ENCODE peak calls at places on chromosomes 4 and X, in six cellular contexts. Z is fibroblast of lung, T is NCI-H2171 treated with DMSO at 0.1 percent for 48 hours, A is ACHN, K is brain microvascular endothelial cell, Q is AG20443. F is an unnamed sample.

GRCh38 chr4:2142630-2143427 is 83.7 kb downstream of the NAT8L start:
- DNase-seq in Z (peak; percentile 41), T (peak; percentile 21), A (no peak), K (no peak), Q (no peak), F (no peak)

GRCh38 chrX:16278927-16279326 is 111.6 kb downstream of the MAGEB17 start:
- DNase-seq in Z (no peak), T (no peak), A (no peak), K (no peak), Q (no peak), F (no peak)

GRCh38 chr4:52554606-52555355 is 104.3 kb downstream of the USP46 start:
- DNase-seq in Z (no peak), T (no peak), A (no peak), K (no peak), Q (no peak), F (no peak)

GRCh38 chr4:123398151-123398802 is 1.7 kb downstream of the SPRY1 start:
- DNase-seq in Z (peak; percentile 63), T (peak; percentile 37), A (peak; percentile 60), K (peak; percentile 50), Q (peak; percentile 89), F (peak; percentile 73)

GRCh38 chr4:99856166-99856565 is 38.1 kb downstream of the LAMTOR3 start:
- DNase-seq in Z (peak; percentile 20), T (no peak), A (peak; percentile 9), K (peak; percentile 22), Q (peak; percentile 22), F (no peak)

GRCh38 chr4:185846550-185847210 is 34.7 kb upstream of the SORBS2 start:
- DNase-seq in Z (no peak), T (peak; percentile 42), A (no peak), K (peak; percentile 52), Q (no peak), F (no peak)

GRCh38 chr4:99723555-99724450 is 66.2 kb upstream of the C4orf54 start:
- DNase-seq in Z (peak; percentile 85), T (no peak), A (peak; percentile 48), K (peak; percentile 53), Q (peak; percentile 34), F (no peak)

GRCh38 chrX:119008122-119008744 is 33.8 kb downstream of the LONRF3 start:
- DNase-seq in Z (no peak), T (peak; percentile 0), A (peak; percentile 14), K (peak; percentile 20), Q (peak; percentile 50), F (no peak)

GRCh38 chr4:147362868-147363440 is 117.9 kb upstream of the EDNRA start:
- DNase-seq in Z (peak; percentile 42), T (no peak), A (no peak), K (peak; percentile 75), Q (no peak), F (no peak)

GRCh38 chrX:1535241-1536041 is 1.5 kb downstream of the P2RY8 start:
- DNase-seq in Z (no peak), T (no peak), A (no peak), K (no peak), Q (no peak), F (peak; percentile 50)

GRCh38 chr4:2352729-2353221 is 65.7 kb downstream of the ZFYVE28 start:
- DNase-seq in Z (no peak), T (peak; percentile 4), A (no peak), K (no peak), Q (no peak), F (no peak)

GRCh38 chrX:71637253-71637618 is 18.9 kb upstream of the CXCR3 start:
- DNase-seq in Z (peak; percentile 18), T (no peak), A (no peak), K (no peak), Q (peak; percentile 27), F (no peak)

GRCh38 chr4:2931765-2932560 is 31.2 kb downstream of the NOP14 start:
- DNase-seq in Z (no peak), T (no peak), A (no peak), K (no peak), Q (no peak), F (peak; percentile 55)

GRCh38 chr4:2714071-2714770 is 41.9 kb downstream of the TNIP2 start:
- DNase-seq in Z (peak; percentile 37), T (no peak), A (no peak), K (peak; percentile 87), Q (peak; percentile 52), F (peak; percentile 20)

GRCh38 chr4:102606846-102607440 is 105.8 kb downstream of the NFKB1 start:
- DNase-seq in Z (no peak), T (no peak), A (no peak), K (no peak), Q (no peak), F (no peak)

GRCh38 chr4:11704136-11704535 is 275.4 kb upstream of the HS3ST1 start:
- DNase-seq in Z (peak; percentile 48), T (no peak), A (no peak), K (no peak), Q (no peak), F (no peak)

GRCh38 chr4:15953625-15954024 is 9.3 kb downstream of the FGFBP2 start:
- DNase-seq in Z (no peak), T (no peak), A (no peak), K (no peak), Q (no peak), F (no peak)

GRCh38 chr4:154622598-154622997 is 10.1 kb upstream of the FGG start:
- DNase-seq in Z (peak; percentile 53), T (peak; percentile 14), A (peak; percentile 54), K (peak; percentile 53), Q (peak; percentile 48), F (no peak)

GRCh38 chrX:155071694-155072215 is 447 bp downstream of the BRCC3 start:
- DNase-seq in Z (no peak), T (no peak), A (no peak), K (no peak), Q (no peak), F (no peak)

GRCh38 chr4:67198757-67199156 is 346.5 kb downstream of the CENPC start:
- DNase-seq in Z (peak; percentile 61), T (peak; percentile 14), A (peak; percentile 30), K (peak; percentile 35), Q (no peak), F (no peak)

GRCh38 chr4:7073526-7074390 is 5.9 kb upstream of the GRPEL1 start:
- DNase-seq in Z (peak; percentile 33), T (peak; percentile 66), A (peak; percentile 55), K (peak; percentile 62), Q (peak; percentile 59), F (no peak)

GRCh38 chrX:29496636-29497180 is 718.7 kb upstream of the MAGEB2 start:
- DNase-seq in Z (no peak), T (no peak), A (no peak), K (no peak), Q (no peak), F (no peak)

GRCh38 chr4:182207806-182208483 is 35.3 kb upstream of the TENM3 start:
- DNase-seq in Z (peak; percentile 95), T (no peak), A (peak; percentile 81), K (peak; percentile 87), Q (peak; percentile 50), F (no peak)

GRCh38 chr4:2254665-2255500 is 7.0 kb downstream of the MXD4 start:
- DNase-seq in Z (no peak), T (no peak), A (no peak), K (no peak), Q (no peak), F (peak; percentile 6)

GRCh38 chr4:22695917-22696316 is 3.2 kb downstream of the GBA3 start:
- DNase-seq in Z (no peak), T (no peak), A (peak; percentile 75), K (no peak), Q (no peak), F (no peak)

GRCh38 chr4:85837334-85837733 is 362.4 kb downstream of the ARHGAP24 start:
- DNase-seq in Z (no peak), T (no peak), A (no peak), K (peak; percentile 39), Q (no peak), F (no peak)

GRCh38 chrX:153801646-153802045 is 7.2 kb downstream of the SSR4 start:
- DNase-seq in Z (no peak), T (no peak), A (no peak), K (no peak), Q (no peak), F (no peak)

GRCh38 chrX:43283187-43283586 is 372.9 kb upstream of the MAOA start:
- DNase-seq in Z (no peak), T (no peak), A (no peak), K (no peak), Q (no peak), F (no peak)

GRCh38 chr4:133149932-133150642 is 993 bp downstream of the PCDH10 start:
- DNase-seq in Z (peak; percentile 39), T (no peak), A (no peak), K (no peak), Q (peak; percentile 6), F (no peak)

GRCh38 chrX:44953734-44954502 is 80.9 kb downstream of the KDM6A start:
- DNase-seq in Z (no peak), T (no peak), A (no peak), K (no peak), Q (no peak), F (no peak)

GRCh38 chrX:9530848-9531274 is 66.0 kb downstream of the TBL1X start:
- DNase-seq in Z (peak; percentile 84), T (peak; percentile 88), A (peak; percentile 86), K (peak; percentile 84), Q (peak; percentile 80), F (peak; percentile 49)

GRCh38 chr4:154049457-154050181 is 260.7 kb upstream of the SFRP2 start:
- DNase-seq in Z (peak; percentile 53), T (no peak), A (no peak), K (peak; percentile 28), Q (peak; percentile 82), F (no peak)

GRCh38 chr4:6578221-6578620 is 3.2 kb downstream of the MAN2B2 start:
- DNase-seq in Z (no peak), T (no peak), A (no peak), K (no peak), Q (no peak), F (no peak)

GRCh38 chr4:3368334-3368733 is 73.4 kb upstream of the HGFAC start:
- DNase-seq in Z (no peak), T (no peak), A (no peak), K (no peak), Q (no peak), F (no peak)

GRCh38 chr4:52964561-52964960 is 102.4 kb downstream of the RASL11B start:
- DNase-seq in Z (no peak), T (no peak), A (no peak), K (no peak), Q (no peak), F (no peak)